ENCODE peak calls at places on chromosomes 3 and 15, in seven cellular contexts. P is heart left ventricle; D is IMR-90; C is GOT3; A is Caco-2; B is activated CD8-positive, alpha-beta memory T cell treated with anti-CD3 and anti-CD28 coated beads for 24 hours; X is T-cell. Y is an unnamed sample.
A peak's percentile ranks its signal among the peaks of the same experiment; 100 is the strongest.

GRCh38 chr15:100705065-100705464 is 102.7 kb downstream of the ASB7 start:
- DNase-seq in B (peak; percentile 24), P (no peak), X (no peak), C (no peak), D (no peak), A (no peak), Y (no peak)

GRCh38 chr15:70763950-70764730 is 782 bp upstream of the UACA start:
- DNase-seq in A (no peak), B (no peak), X (no peak), C (no peak), P (no peak), D (no peak), Y (no peak)

GRCh38 chr3:129038121-129038855 is 22.3 kb upstream of the GP9 start:
- DNase-seq in P (no peak), D (no peak), X (no peak), A (no peak), B (no peak), C (no peak), Y (no peak)

GRCh38 chr3:159775372-159775961 is 213.2 kb upstream of the IL12A start:
- DNase-seq in A (no peak), X (no peak), C (no peak), P (peak; percentile 58), B (no peak), D (peak; percentile 83), Y (no peak)

GRCh38 chr3:22045882-22046281 is 294.9 kb upstream of the ZNF385D start:
- DNase-seq in A (no peak), X (no peak), C (no peak), P (no peak), B (no peak), D (no peak), Y (no peak)

GRCh38 chr15:87362531-87362930 is 894.0 kb downstream of the NTRK3 start:
- DNase-seq in B (no peak), X (no peak), P (no peak), D (no peak), C (no peak), A (no peak), Y (no peak)

GRCh38 chr3:144142151-144142855 is 170.7 kb downstream of the DIPK2A start:
- DNase-seq in X (no peak), P (no peak), D (peak; percentile 82), A (no peak), B (no peak), C (no peak), Y (no peak)

GRCh38 chr3:58660998-58661397 is 5.6 kb downstream of the FAM3D start:
- DNase-seq in B (no peak), D (no peak), P (no peak), A (no peak), X (no peak), C (no peak), Y (no peak)

GRCh38 chr3:128781164-128781563 is 55.2 kb downstream of the RAB7A start:
- DNase-seq in C (no peak), B (no peak), D (no peak), X (no peak), A (no peak), P (no peak), Y (no peak)

GRCh38 chr3:172407872-172408271 is 40.4 kb downstream of the GHSR start:
- DNase-seq in A (no peak), D (no peak), P (no peak), C (no peak), X (no peak), B (no peak), Y (no peak)

GRCh38 chr3:45597166-45597565 is 2.6 kb downstream of the LIMD1 start:
- DNase-seq in C (no peak), B (peak; percentile 59), D (peak; percentile 59), P (no peak), A (no peak), X (no peak), Y (no peak)

GRCh38 chr3:60912142-60912541 is 339.1 kb downstream of the FHIT start:
- DNase-seq in A (no peak), D (no peak), B (no peak), X (no peak), C (no peak), P (no peak), Y (no peak)

GRCh38 chr3:172040976-172041963 is 1.9 kb downstream of the FNDC3B start:
- DNase-seq in D (peak; percentile 41), C (no peak), P (no peak), A (no peak), B (no peak), X (no peak), Y (no peak)

GRCh38 chr3:178060406-178060805 is 475.8 kb upstream of the KCNMB2 start:
- DNase-seq in P (no peak), A (no peak), C (no peak), B (no peak), D (peak; percentile 71), X (no peak), Y (no peak)

GRCh38 chr15:27059610-27060202 is 88.7 kb downstream of the GABRG3 start:
- DNase-seq in P (no peak), A (peak; percentile 57), X (no peak), D (peak; percentile 11), B (no peak), C (no peak), Y (no peak)

GRCh38 chr15:65942436-65942835 is 73.1 kb downstream of the RAB11A start:
- DNase-seq in P (no peak), C (no peak), D (no peak), A (no peak), X (no peak), B (no peak), Y (no peak)

GRCh38 chr3:112685435-112685834 is 44.5 kb upstream of the CCDC80 start:
- DNase-seq in D (peak; percentile 96), A (no peak), X (no peak), B (no peak), P (no peak), C (no peak), Y (no peak)

GRCh38 chr3:58723197-58723596 is 56.6 kb upstream of the FAM3D start:
- DNase-seq in X (no peak), B (no peak), P (no peak), D (peak; percentile 20), A (no peak), C (no peak), Y (no peak)

GRCh38 chr3:124034809-124035152 is 42.9 kb upstream of the ROPN1 start:
- DNase-seq in X (no peak), D (no peak), C (no peak), B (no peak), A (no peak), P (no peak), Y (no peak)

GRCh38 chr3:169362261-169362660 is 301.3 kb downstream of the MECOM start:
- DNase-seq in X (no peak), D (peak; percentile 40), A (no peak), P (peak; percentile 17), B (no peak), C (no peak), Y (no peak)

GRCh38 chr3:51538115-51538458 is 432 bp upstream of the RAD54L2 start:
- DNase-seq in P (no peak), B (no peak), C (no peak), A (no peak), X (no peak), D (no peak), Y (peak; percentile 20)

GRCh38 chr3:172061724-172062184 is 22.4 kb downstream of the FNDC3B start:
- DNase-seq in C (no peak), P (no peak), B (no peak), X (no peak), D (peak; percentile 28), A (no peak), Y (no peak)

GRCh38 chr3:126517291-126517951 is at the start of gene UROC1:
- DNase-seq in X (no peak), C (no peak), D (no peak), B (no peak), A (no peak), P (no peak), Y (no peak)

GRCh38 chr15:100520132-100520921 is 8.4 kb downstream of the CERS3 start:
- DNase-seq in A (no peak), B (no peak), X (no peak), P (no peak), C (no peak), D (no peak), Y (no peak)

GRCh38 chr3:82100378-82100777 is 338.9 kb upstream of the GBE1 start:
- DNase-seq in X (no peak), C (no peak), D (peak; percentile 2), A (peak; percentile 46), B (no peak), P (no peak), Y (no peak)

GRCh38 chr3:170584585-170585007 is 1.3 kb downstream of the SLC7A14 start:
- DNase-seq in B (peak; percentile 71), P (peak; percentile 69), C (peak; percentile 25), A (peak; percentile 55), D (peak; percentile 68), X (peak; percentile 7), Y (peak; percentile 24)

GRCh38 chr15:40925495-40925862 is 3.7 kb upstream of the DLL4 start:
- DNase-seq in B (no peak), C (no peak), X (no peak), P (no peak), A (no peak), D (no peak), Y (no peak)

GRCh38 chr3:32872487-32873382 is 54.9 kb downstream of the TRIM71 start:
- DNase-seq in D (no peak), C (no peak), P (no peak), X (no peak), A (no peak), B (no peak), Y (no peak)

GRCh38 chr3:7226393-7226792 is 365.5 kb downstream of the GRM7 start:
- DNase-seq in B (no peak), X (no peak), P (no peak), C (no peak), D (no peak), A (no peak), Y (no peak)

GRCh38 chr3:179304605-179305004 is 18.2 kb upstream of the ZNF639 start:
- DNase-seq in X (no peak), A (no peak), B (no peak), P (no peak), D (no peak), C (no peak), Y (no peak)

Y was measured in memory B cell.